ENCODE peak calls at places on chromosomes 11 and 22, in five cellular contexts. L, Y, P, X and T are unnamed samples.

GRCh38 chr22:17418890-17419324 is 49.6 kb downstream of the CECR2 start:
- DNase-seq in L (no peak), Y (no peak), P (peak), X (no peak), T (no peak)

GRCh38 chr11:111730871-111731591 is 35.2 kb downstream of the PPP2R1B start:
- DNase-seq in L (no peak), Y (no peak), P (no peak), X (no peak), T (peak)

GRCh38 chr22:20571531-20572007 is 64.2 kb downstream of the MED15 start:
- DNase-seq in L (no peak), Y (peak), P (no peak), X (peak), T (peak)

GRCh38 chr11:123754101-123754568 is at the start of gene OR6X1:
- DNase-seq in L (no peak), Y (no peak), P (no peak), X (no peak), T (no peak)

GRCh38 chr11:119370486-119371046 is 10.9 kb downstream of the USP2 start:
- DNase-seq in L (no peak), Y (peak), P (peak), X (no peak), T (no peak)

GRCh38 chr11:121435132-121435531 is 17.0 kb upstream of the SORL1 start:
- DNase-seq in L (no peak), Y (no peak), P (no peak), X (no peak), T (no peak)

GRCh38 chr22:50633771-50634170 is 5.8 kb upstream of the ARSA start:
- DNase-seq in L (no peak), Y (no peak), P (no peak), X (no peak), T (no peak)

GRCh38 chr11:66317322-66317765 is 500 bp upstream of the CD248 start:
- DNase-seq in L (peak), Y (no peak), P (peak), X (no peak), T (no peak)

GRCh38 chr11:119590651-119591308 is 138.2 kb downstream of the NECTIN1 start:
- DNase-seq in L (no peak), Y (no peak), P (no peak), X (no peak), T (no peak)

GRCh38 chr11:103413266-103413888 is 304.2 kb downstream of the DYNC2H1 start:
- DNase-seq in L (peak), Y (no peak), P (no peak), X (no peak), T (no peak)

GRCh38 chr11:124380585-124380984 is 3.7 kb downstream of the OR8B2 start:
- DNase-seq in L (no peak), Y (no peak), P (no peak), X (no peak), T (peak)

GRCh38 chr11:57658023-57658361 is 430 bp downstream of the CLP1 start:
- DNase-seq in L (no peak), Y (no peak), P (no peak), X (no peak), T (peak)

GRCh38 chr11:57656936-57657289 is 649 bp upstream of the CLP1 start:
- DNase-seq in L (no peak), Y (no peak), P (no peak), X (no peak), T (no peak)

GRCh38 chr11:57653162-57653561 is 3.5 kb upstream of the YPEL4 start:
- DNase-seq in L (no peak), Y (no peak), P (no peak), X (no peak), T (no peak)

GRCh38 chr11:57659669-57660068 is 2.1 kb downstream of the CLP1 start:
- DNase-seq in L (no peak), Y (no peak), P (no peak), X (no peak), T (no peak)

GRCh38 chr11:57657290-57658022 is at the start of gene CLP1:
- DNase-seq in L (peak), Y (peak), P (peak), X (peak), T (peak)
- TF ChIP-seq POLR2A in L (peak), Y (peak), P (no peak), X (peak), T (peak)

GRCh38 chr22:33919591-33920501 is at the start of gene LARGE1:
- DNase-seq in L (peak), Y (peak), P (peak), X (peak), T (no peak)

GRCh38 chr22:33921576-33922181 is 1.4 kb upstream of the LARGE1 start:
- DNase-seq in L (peak), Y (peak), P (peak), X (peak), T (no peak)

GRCh38 chr22:33923033-33923432 is 2.8 kb upstream of the LARGE1 start:
- DNase-seq in L (peak), Y (no peak), P (no peak), X (no peak), T (no peak)

GRCh38 chr22:33922268-33922667 is 2.0 kb upstream of the LARGE1 start:
- DNase-seq in L (peak), Y (peak), P (no peak), X (no peak), T (no peak)

GRCh38 chr22:33920927-33921575 is 775 bp upstream of the LARGE1 start:
- DNase-seq in L (peak), Y (peak), P (peak), X (peak), T (peak)
- TF ChIP-seq POLR2A in L (peak), Y (peak), P (peak), X (peak), T (no peak)

GRCh38 chr11:115678942-115679341 is 174.7 kb upstream of the CADM1 start:
- DNase-seq in L (no peak), Y (no peak), P (no peak), X (peak), T (no peak)
- TF ChIP-seq POLR2A in L (no peak), Y (no peak), P (no peak), X (no peak), T (no peak)

GRCh38 chr22:44684506-44685383 is 17.3 kb upstream of the PRR5 start:
- DNase-seq in L (peak), Y (peak), P (peak), X (peak), T (peak)

GRCh38 chr22:44683881-44684280 is 18.1 kb upstream of the PRR5 start:
- DNase-seq in L (no peak), Y (no peak), P (no peak), X (no peak), T (no peak)

GRCh38 chr22:44686873-44687600 is 15.0 kb upstream of the PRR5 start:
- DNase-seq in L (peak), Y (no peak), P (no peak), X (no peak), T (no peak)

GRCh38 chr22:44683237-44683636 is 18.8 kb upstream of the PRR5 start:
- DNase-seq in L (no peak), Y (no peak), P (no peak), X (no peak), T (no peak)

DNA sequence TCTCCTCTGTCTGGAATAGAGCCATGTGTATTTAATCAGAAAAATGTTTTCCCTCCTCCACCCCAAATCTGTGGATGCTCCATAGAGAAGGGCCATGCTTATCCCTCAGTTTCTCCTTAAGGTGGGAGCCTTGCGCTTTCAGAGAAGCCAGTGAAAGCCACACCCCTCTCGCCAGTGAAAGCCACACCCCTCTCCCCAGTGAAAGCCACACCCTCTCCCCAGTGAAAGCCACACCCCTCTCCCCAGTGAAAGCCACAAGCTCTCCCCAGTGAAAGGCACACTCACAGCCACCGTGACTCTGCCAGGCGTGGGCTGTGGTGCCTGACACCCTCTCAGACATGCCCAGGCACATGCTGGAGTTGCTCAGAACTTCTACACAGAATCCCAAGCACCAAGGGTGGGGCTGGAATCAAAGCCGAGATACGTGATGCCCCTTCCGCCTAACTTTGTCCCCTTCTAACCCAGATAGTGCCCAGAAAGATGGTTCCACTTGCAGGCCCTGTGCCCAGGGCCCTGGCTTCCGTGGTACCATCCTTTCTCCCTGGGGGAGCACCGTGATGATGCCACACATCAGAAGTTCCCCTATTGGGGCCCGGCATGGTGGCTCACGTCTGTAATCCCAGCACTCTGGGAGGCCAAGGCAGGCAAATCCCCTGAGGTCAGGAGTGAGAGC is 16.5 kb upstream of the PRR5 start:
- DNase-seq in L (peak), Y (no peak), P (no peak), X (peak), T (peak)
- TF ChIP-seq POLR2A in L (no peak), Y (no peak), P (no peak), X (no peak), T (peak)

GRCh38 chr11:89452780-89453179 is 38.4 kb downstream of the NOX4 start:
- DNase-seq in L (no peak), Y (no peak), P (no peak), X (no peak), T (no peak)
- TF ChIP-seq POLR2A in L (no peak), Y (no peak), P (no peak), X (no peak), T (no peak)

GRCh38 chr11:30322826-30323710 is at the start of gene ARL14EP:
- DNase-seq in L (peak), Y (peak), P (peak), X (peak), T (peak)
- TF ChIP-seq POLR2A in L (peak), Y (peak), P (no peak), X (peak), T (peak)

GRCh38 chr22:41899992-41900651 is 14.8 kb downstream of the SHISA8 start:
- DNase-seq in L (no peak), Y (peak), P (no peak), X (no peak), T (no peak)

GRCh38 chr22:41902016-41902415 is 12.9 kb downstream of the SHISA8 start:
- DNase-seq in L (no peak), Y (no peak), P (no peak), X (no peak), T (no peak)

GRCh38 chr22:41900652-41901312 is 14.1 kb downstream of the SHISA8 start:
- DNase-seq in L (no peak), Y (no peak), P (no peak), X (no peak), T (no peak)

GRCh38 chr22:41899110-41899509 is 15.8 kb downstream of the SHISA8 start:
- DNase-seq in L (no peak), Y (no peak), P (no peak), X (no peak), T (no peak)

GRCh38 chr22:41898645-41899044 is 16.2 kb downstream of the SHISA8 start:
- DNase-seq in L (no peak), Y (no peak), P (no peak), X (no peak), T (no peak)
- TF ChIP-seq POLR2A in L (no peak), Y (no peak), P (no peak), X (no peak), T (no peak)